ENCODE peak calls at places on chromosomes 12 and 14, in seven cellular contexts. H is T47D, J is SW 1271, W is psoas muscle, T is left lung, L is tibial artery, E is LoVo. V is an unnamed sample.

GRCh38 chr14:79337761-79338160 is 873.5 kb downstream of the DIO2 start:
- DNase-seq in H (no peak), J (no peak), W (no peak), T (no peak), L (no peak), E (no peak), V (no peak)

GRCh38 chr12:122888232-122888752 is 7.6 kb downstream of the VPS37B start:
- DNase-seq in H (peak), J (peak), W (no peak), T (no peak), L (no peak), E (peak), V (peak)

GRCh38 chr14:88225721-88226120 is 97.3 kb downstream of the KCNK10 start:
- DNase-seq in H (no peak), J (no peak), W (no peak), T (no peak), L (no peak), E (no peak), V (no peak)

GRCh38 chr12:57181561-57182155 is 34.2 kb upstream of the LRP1-AS start:
- DNase-seq in H (no peak), J (no peak), W (no peak), T (no peak), L (no peak), E (no peak), V (no peak)

GRCh38 chr12:130066742-130067141 is 95.5 kb upstream of the FZD10 start:
- DNase-seq in H (no peak), J (no peak), W (no peak), T (no peak), L (no peak), E (no peak), V (no peak)

GRCh38 chr12:120037851-120038250 is 48.8 kb downstream of the BICDL1 start:
- DNase-seq in H (no peak), J (no peak), W (no peak), T (no peak), L (no peak), E (no peak), V (no peak)

GRCh38 chr12:64402181-64402580 is 2.0 kb upstream of the XPOT start:
- DNase-seq in H (no peak), J (no peak), W (no peak), T (no peak), L (no peak), E (no peak), V (no peak)

GRCh38 chr14:97456958-97457357 is 659.8 kb downstream of the VRK1 start:
- DNase-seq in H (no peak), J (no peak), W (no peak), T (no peak), L (no peak), E (no peak), V (peak)

GRCh38 chr12:118398878-118399277 is 22.5 kb downstream of the SUDS3 start:
- DNase-seq in H (no peak), J (no peak), W (no peak), T (no peak), L (no peak), E (no peak), V (no peak)

GRCh38 chr12:33427071-33427470 is 12.5 kb downstream of the SYT10 start:
- DNase-seq in H (no peak), J (peak), W (no peak), T (no peak), L (no peak), E (peak), V (peak)

GRCh38 chr12:113260127-113260526 is 38.9 kb downstream of the TPCN1 start:
- DNase-seq in H (no peak), J (no peak), W (no peak), T (no peak), L (no peak), E (no peak), V (no peak)

GRCh38 chr14:51859136-51859535 is 1.3 kb upstream of the GNG2 start:
- DNase-seq in H (no peak), J (no peak), W (no peak), T (no peak), L (no peak), E (no peak), V (no peak)

GRCh38 chr12:18882690-18883089 is 144.8 kb downstream of the CAPZA3 start:
- DNase-seq in H (no peak), J (no peak), W (no peak), T (no peak), L (no peak), E (no peak), V (no peak)

GRCh38 chr12:57624441-57625220 is 8.4 kb downstream of the B4GALNT1 start:
- DNase-seq in H (no peak), J (no peak), W (no peak), T (no peak), L (no peak), E (no peak), V (no peak)

GRCh38 chr12:119940881-119941280 is 48.2 kb upstream of the BICDL1 start:
- DNase-seq in H (no peak), J (no peak), W (no peak), T (no peak), L (no peak), E (peak), V (peak)

GRCh38 chr12:69834147-69834546 is 9.1 kb downstream of the MYRFL start:
- DNase-seq in H (no peak), J (no peak), W (no peak), T (no peak), L (no peak), E (no peak), V (no peak)

GRCh38 chr12:65585648-65586420 is 238.4 kb upstream of the HMGA2 start:
- DNase-seq in H (no peak), J (peak), W (no peak), T (no peak), L (no peak), E (no peak), V (peak)

GRCh38 chr14:74309125-74309654 is 6.5 kb upstream of the ABCD4 start:
- DNase-seq in H (no peak), J (no peak), W (no peak), T (no peak), L (no peak), E (no peak), V (no peak)

GRCh38 chr14:32367501-32367900 is 38.4 kb downstream of the AKAP6 start:
- DNase-seq in H (no peak), J (no peak), W (no peak), T (no peak), L (no peak), E (no peak), V (no peak)

GRCh38 chr12:111780166-111780565 is 13.4 kb downstream of the ALDH2 start:
- DNase-seq in H (no peak), J (no peak), W (no peak), T (peak), L (no peak), E (no peak), V (no peak)

GRCh38 chr12:52041695-52042123 is 9.5 kb upstream of the NR4A1 start:
- DNase-seq in H (peak), J (no peak), W (no peak), T (no peak), L (peak), E (no peak), V (no peak)